ENCODE peak calls at places on chromosomes 13 and 19, in six cellular contexts. G is midbrain; W is hypothalamus; B is AML-193; M is effector CD4-positive, alpha-beta T cell; A is stimulated activated naive CD4-positive, alpha-beta T cell. T is an unnamed sample.

GRCh38 chr19:53944416-53944815 is 18.3 kb upstream of the CACNG8 start:
- DNase-seq in G (no peak), W (no peak), B (no peak), M (no peak), A (no peak), T (no peak)

GRCh38 chr13:104414771-104415170 is 1348.6 kb upstream of the SLC10A2 start:
- DNase-seq in G (no peak), W (no peak), B (no peak), M (no peak), A (no peak), T (no peak)

GRCh38 chr19:11191273-11191755 is 6.0 kb downstream of the KANK2 start:
- DNase-seq in G (no peak), W (no peak), B (no peak), M (no peak), A (no peak), T (peak)

GRCh38 chr13:71320452-71320851 is 546.6 kb downstream of the DACH1 start:
- DNase-seq in G (no peak), W (no peak), B (peak), M (no peak), A (no peak), T (peak)

GRCh38 chr19:16235811-16236710 is 38.4 kb downstream of the AP1M1 start:
- DNase-seq in G (no peak), W (no peak), B (no peak), M (no peak), A (no peak), T (no peak)

GRCh38 chr13:30735025-30735967 is at the start of gene ALOX5AP:
- DNase-seq in G (no peak), W (no peak), B (peak), M (peak), A (no peak), T (no peak)

GRCh38 chr19:35353635-35354034 is 4.6 kb upstream of the FFAR3 start:
- DNase-seq in G (no peak), W (no peak), B (no peak), M (no peak), A (no peak), T (no peak)

GRCh38 chr13:99898421-99898820 is 73.1 kb downstream of the ZIC5 start:
- DNase-seq in G (no peak), W (no peak), B (no peak), M (no peak), A (no peak), T (no peak)

GRCh38 chr19:51637362-51637978 is 7.3 kb upstream of the SIGLEC5 start:
- DNase-seq in G (no peak), W (no peak), B (peak), M (no peak), A (no peak), T (no peak)

GRCh38 chr19:48121909-48122371 is 11.3 kb upstream of the PLA2G4C start:
- DNase-seq in G (no peak), W (no peak), B (no peak), M (no peak), A (no peak), T (peak)

GRCh38 chr13:98556417-98556816 is 20.5 kb downstream of the STK24 start:
- DNase-seq in G (no peak), W (no peak), B (no peak), M (no peak), A (no peak), T (no peak)

GRCh38 chr13:32039056-32039455 is 7.5 kb downstream of the FRY start:
- DNase-seq in G (no peak), W (no peak), B (no peak), M (no peak), A (no peak), T (no peak)

GRCh38 chr13:73058741-73059459 is at the start of gene KLF5:
- DNase-seq in G (peak), W (peak), B (no peak), M (peak), A (peak), T (peak)

GRCh38 chr19:28468701-28469459 is 744.1 kb downstream of the UQCRFS1 start:
- DNase-seq in G (no peak), W (no peak), B (no peak), M (no peak), A (no peak), T (no peak)

GRCh38 chr19:50312967-50313811 is 16.0 kb downstream of the KCNC3 start:
- DNase-seq in G (no peak), W (no peak), B (no peak), M (no peak), A (no peak), T (no peak)

GRCh38 chr13:31775686-31776085 is 36.4 kb downstream of the RXFP2 start:
- DNase-seq in G (peak), W (peak), B (no peak), M (no peak), A (no peak), T (no peak)

GRCh38 chr19:50818859-50819472 is 4.6 kb downstream of the KLK1 start:
- DNase-seq in G (no peak), W (no peak), B (no peak), M (no peak), A (no peak), T (no peak)

GRCh38 chr19:1935484-1936208 is 5.3 kb upstream of the CSNK1G2 start:
- DNase-seq in G (no peak), W (peak), B (peak), M (no peak), A (no peak), T (peak)

GRCh38 chr19:12034610-12035009 is 869 bp downstream of the ZNF433 start:
- DNase-seq in G (no peak), W (no peak), B (no peak), M (no peak), A (no peak), T (no peak)

GRCh38 chr19:43562698-43563241 is 12.6 kb downstream of the XRCC1 start:
- DNase-seq in G (peak), W (peak), B (peak), M (peak), A (peak), T (peak)

GRCh38 chr13:48531416-48532145 is 1.3 kb downstream of the RCBTB2 start:
- DNase-seq in G (no peak), W (no peak), B (peak), M (no peak), A (no peak), T (no peak)

GRCh38 chr13:111399776-111400505 is 79.5 kb downstream of the TEX29 start:
- DNase-seq in G (no peak), W (no peak), B (no peak), M (no peak), A (no peak), T (no peak)

GRCh38 chr13:110422913-110423688 is 116.0 kb downstream of the COL4A2 start:
- DNase-seq in G (no peak), W (no peak), B (no peak), M (no peak), A (no peak), T (no peak)

GRCh38 chr13:91269237-91269636 is 78.2 kb upstream of the MIR17HG start:
- DNase-seq in G (no peak), W (no peak), B (no peak), M (no peak), A (no peak), T (no peak)

GRCh38 chr13:30463820-30464495 is 1.8 kb downstream of the HMGB1 start:
- DNase-seq in G (peak), W (peak), B (peak), M (peak), A (peak), T (peak)

GRCh38 chr13:60329221-60329983 is 67.6 kb upstream of the TDRD3 start:
- DNase-seq in G (peak), W (no peak), B (peak), M (no peak), A (no peak), T (peak)

GRCh38 chr13:101919541-101920306 is 467.2 kb downstream of the ITGBL1 start:
- DNase-seq in G (no peak), W (no peak), B (no peak), M (no peak), A (no peak), T (no peak)

GRCh38 chr13:110150384-110151091 is 156.4 kb downstream of the COL4A1 start:
- DNase-seq in G (no peak), W (no peak), B (no peak), M (no peak), A (no peak), T (no peak)

GRCh38 chr19:54390942-54391577 is 24.2 kb upstream of the TTYH1 start:
- DNase-seq in G (peak), W (peak), B (peak), M (peak), A (peak), T (peak)

GRCh38 chr19:46081928-46082727 is 41.3 kb upstream of the IGFL4 start:
- DNase-seq in G (peak), W (no peak), B (peak), M (no peak), A (no peak), T (peak)

GRCh38 chr13:75050419-75051066 is 431.4 kb downstream of the TBC1D4 start:
- DNase-seq in G (no peak), W (no peak), B (no peak), M (no peak), A (no peak), T (peak)

GRCh38 chr13:38394777-38395504 is 45.3 kb downstream of the UFM1 start:
- DNase-seq in G (no peak), W (no peak), B (no peak), M (no peak), A (no peak), T (no peak)

GRCh38 chr13:93268327-93269028 is 41.9 kb downstream of the GPC6 start:
- DNase-seq in G (no peak), W (no peak), B (no peak), M (no peak), A (no peak), T (no peak)

GRCh38 chr13:109787135-109787954 is 962 bp upstream of the IRS2 start:
- DNase-seq in G (peak), W (peak), B (no peak), M (peak), A (peak), T (peak)